ENCODE peak calls at places on chromosomes 6 and 20, in eight cellular contexts. O is kidney, U is thoracic aorta, V is SK-N-SH, Z is neural crest cell, T is AG10803, W is heart right ventricle, E is NB4. P is an unnamed sample.

GRCh38 chr20:48647873-48648272 is 179.9 kb downstream of the PREX1 start:
- DNase-seq in O (no peak), U (no peak), V (no peak), Z (no peak), T (no peak), W (no peak), E (no peak), P (no peak)

GRCh38 chr6:90695316-90695715 is 108.4 kb upstream of the MAP3K7 start:
- DNase-seq in O (no peak), U (no peak), V (no peak), Z (no peak), T (no peak), W (no peak), E (no peak), P (no peak)

GRCh38 chr6:145214570-145214969 is 520.8 kb downstream of the EPM2A start:
- DNase-seq in O (no peak), U (no peak), V (peak; percentile 4), Z (no peak), T (peak; percentile 23), W (no peak), E (peak; percentile 46), P (no peak)

GRCh38 chr6:15511248-15512125 is 151.3 kb downstream of the DTNBP1 start:
- DNase-seq in O (peak; percentile 52), U (no peak), V (no peak), Z (no peak), T (peak; percentile 19), W (peak; percentile 71), E (no peak), P (no peak)

GRCh38 chr20:31870703-31871601 is 518 bp downstream of the TTLL9 start:
- DNase-seq in O (peak; percentile 83), U (no peak), V (no peak), Z (no peak), T (no peak), W (no peak), E (peak; percentile 42), P (peak; percentile 11)

GRCh38 chr6:13457577-13457976 is 29.8 kb downstream of the GFOD1 start:
- DNase-seq in O (no peak), U (no peak), V (no peak), Z (no peak), T (no peak), W (no peak), E (no peak), P (no peak)

GRCh38 chr20:32567384-32568178 is 17.6 kb downstream of the NOL4L start:
- DNase-seq in O (no peak), U (no peak), V (no peak), Z (no peak), T (no peak), W (no peak), E (no peak), P (no peak)

GRCh38 chr20:3606021-3606420 is 57.2 kb downstream of the GFRA4 start:
- DNase-seq in O (no peak), U (no peak), V (no peak), Z (no peak), T (peak; percentile 48), W (no peak), E (no peak), P (no peak)

GRCh38 chr20:1854246-1854645 is 41.0 kb upstream of the SIRPA start:
- DNase-seq in O (no peak), U (no peak), V (no peak), Z (no peak), T (no peak), W (no peak), E (no peak), P (no peak)

GRCh38 chr6:138944412-138944811 is 43.6 kb downstream of the REPS1 start:
- DNase-seq in O (no peak), U (no peak), V (no peak), Z (no peak), T (peak; percentile 43), W (no peak), E (no peak), P (peak; percentile 23)

GRCh38 chr6:149357726-149358538 is 40.4 kb downstream of the TAB2 start:
- DNase-seq in O (no peak), U (no peak), V (no peak), Z (no peak), T (no peak), W (no peak), E (peak; percentile 52), P (no peak)

GRCh38 chr20:35791823-35792222 is 20.0 kb downstream of the PHF20 start:
- DNase-seq in O (no peak), U (no peak), V (no peak), Z (no peak), T (peak; percentile 96), W (no peak), E (peak; percentile 54), P (no peak)

GRCh38 chr6:130362128-130362527 is 3.7 kb upstream of the TMEM200A start:
- DNase-seq in O (no peak), U (no peak), V (no peak), Z (no peak), T (no peak), W (no peak), E (peak; percentile 9), P (no peak)

GRCh38 chr20:8221887-8222419 is 89.9 kb downstream of the PLCB1 start:
- DNase-seq in O (no peak), U (no peak), V (no peak), Z (no peak), T (no peak), W (no peak), E (no peak), P (no peak)

DNA sequence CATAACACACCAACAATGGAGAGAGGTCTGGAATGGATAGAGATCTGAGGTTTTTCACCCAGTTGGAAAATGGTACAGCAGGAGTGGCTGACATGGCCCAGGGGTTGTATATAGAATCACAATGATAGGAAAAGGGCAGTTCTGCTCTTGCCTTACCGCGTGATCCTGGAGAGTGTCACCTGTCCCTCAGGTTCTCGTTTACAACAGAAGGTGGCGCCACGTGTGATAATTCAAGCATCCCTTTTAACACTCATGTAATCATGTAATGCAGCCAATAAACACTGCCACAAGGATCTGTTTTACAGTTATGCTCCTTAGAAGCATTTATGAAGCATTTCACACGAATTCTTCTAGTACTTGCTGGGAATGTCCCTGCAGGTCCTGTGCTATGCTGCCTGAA is 12.9 kb upstream of the WFDC2 start:
- DNase-seq in O (no peak), U (no peak), V (no peak), Z (peak; percentile 29), T (no peak), W (no peak), E (peak; percentile 56), P (peak; percentile 36)
- TF ChIP-seq CTCF in O (peak; percentile 25), U (no peak), V (peak; percentile 36), Z (peak; percentile 58), T (peak; percentile 17), W (peak; percentile 37), E (peak; percentile 40), P (no peak)

DNA sequence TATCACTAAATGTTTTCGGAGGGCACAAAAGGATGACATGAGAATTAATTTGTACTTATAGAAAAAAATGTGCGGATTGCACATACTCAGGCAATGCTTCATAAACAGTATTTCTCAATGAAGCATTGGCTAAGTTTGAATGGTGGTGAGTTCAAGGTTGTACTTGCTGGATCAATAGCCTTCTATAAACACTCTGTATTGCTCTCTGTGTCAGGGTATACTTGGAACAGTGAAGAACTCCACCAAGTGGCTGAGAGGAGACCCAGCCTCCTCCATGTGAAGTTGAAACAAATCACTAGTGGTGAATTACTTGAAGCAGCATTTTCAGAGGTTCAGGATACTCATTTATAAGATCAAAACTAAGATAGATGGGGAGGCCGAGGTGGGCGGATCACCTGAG is 360.6 kb downstream of the RIMS1 start:
- DNase-seq in O (no peak), U (no peak), V (peak; percentile 0), Z (no peak), T (no peak), W (no peak), E (peak; percentile 7), P (no peak)
- TF ChIP-seq CTCF in O (no peak), U (no peak), V (no peak), Z (no peak), T (no peak), W (no peak), E (no peak), P (no peak)

GRCh38 chr20:44696315-44696714 is 18.9 kb upstream of the CCN5 start:
- DNase-seq in O (no peak), U (no peak), V (no peak), Z (no peak), T (no peak), W (no peak), E (peak; percentile 33), P (no peak)
- TF ChIP-seq CTCF in O (no peak), U (no peak), V (no peak), Z (no peak), T (peak; percentile 12), W (no peak), E (peak; percentile 19), P (no peak)

DNA sequence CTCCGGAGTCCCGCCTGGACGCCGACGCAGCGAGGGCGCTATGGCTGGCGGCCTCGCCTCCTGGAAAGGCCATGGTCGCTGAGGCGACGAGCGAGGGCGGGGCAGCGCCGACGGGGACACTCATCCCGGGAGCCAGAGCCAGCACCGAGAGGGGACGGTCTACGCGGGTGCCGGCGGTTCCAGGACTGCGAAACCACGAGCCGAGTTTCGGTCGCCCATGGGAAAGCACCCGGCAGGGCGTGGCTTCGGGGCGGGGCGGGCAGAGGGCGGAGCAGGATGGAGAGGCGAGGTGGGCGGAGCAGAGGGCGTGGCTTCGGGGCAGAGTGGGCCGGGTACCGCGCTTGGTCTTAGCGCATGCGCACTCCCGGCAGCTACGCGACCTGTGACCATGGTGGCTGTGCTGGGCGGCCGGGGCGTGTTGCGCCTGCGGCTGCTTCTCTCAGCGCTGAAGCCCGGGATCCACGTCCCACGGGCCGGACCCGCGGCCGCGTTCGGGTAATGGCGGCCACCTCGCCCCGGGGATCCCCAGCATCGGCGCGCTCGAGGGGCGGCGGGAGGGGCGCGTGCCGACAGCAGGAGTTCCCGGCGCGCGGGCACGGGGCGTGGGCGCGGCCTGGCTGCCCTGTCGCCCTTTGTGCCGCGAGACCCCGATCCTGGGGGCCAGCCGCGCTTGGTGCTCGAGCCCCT is at the start of gene BPHL:
- DNase-seq in O (peak; percentile 99), U (peak; percentile 91), V (peak; percentile 100), Z (peak; percentile 100), T (peak; percentile 89), W (peak; percentile 98), E (peak; percentile 93), P (peak; percentile 100)
- TF ChIP-seq CTCF in O (no peak), U (no peak), V (no peak), Z (no peak), T (no peak), W (no peak), E (no peak), P (no peak)

GRCh38 chr6:3294921-3295871 is 36.4 kb downstream of the PSMG4 start:
- DNase-seq in O (peak; percentile 61), U (no peak), V (peak; percentile 52), Z (no peak), T (no peak), W (no peak), E (peak; percentile 32), P (no peak)
- TF ChIP-seq CTCF in O (peak; percentile 16), U (no peak), V (no peak), Z (peak; percentile 38), T (no peak), W (peak; percentile 26), E (peak; percentile 43), P (no peak)

P was measured in GM13976.